ENCODE peak calls at places on chromosomes 11 and 22, in ten cellular contexts. V, D, E, P, R, M, B, H, Z and T are unnamed samples.

GRCh38 chr11:67563354-67564114 is 20.1 kb upstream of the GSTP1 start:
- DNase-seq in V (no peak), D (no peak), E (peak; percentile 94), P (no peak), R (peak; percentile 52), M (no peak), B (peak; percentile 64), H (peak; percentile 75), Z (peak; percentile 78), T (no peak)

GRCh38 chr11:130612291-130612802 is 163.9 kb downstream of the ADAMTS15 start:
- DNase-seq in V (no peak), D (no peak), E (no peak), P (no peak), R (no peak), M (no peak), B (no peak), H (no peak), Z (no peak), T (no peak)

GRCh38 chr11:19536131-19536530 is 176.5 kb upstream of the NAV2 start:
- DNase-seq in V (no peak), D (no peak), E (no peak), P (no peak), R (no peak), M (no peak), B (no peak), H (no peak), Z (no peak), T (no peak)

GRCh38 chr11:2760196-2760871 is 60.5 kb upstream of the KCNQ1OT1 start:
- DNase-seq in V (peak; percentile 35), D (no peak), E (no peak), P (peak; percentile 33), R (peak; percentile 23), M (no peak), B (no peak), H (no peak), Z (no peak), T (peak; percentile 38)

GRCh38 chr11:35792148-35792845 is 129.7 kb downstream of the TRIM44 start:
- DNase-seq in V (no peak), D (no peak), E (no peak), P (no peak), R (peak; percentile 30), M (no peak), B (no peak), H (no peak), Z (no peak), T (no peak)

GRCh38 chr11:46363031-46363407 is 15.8 kb downstream of the DGKZ start:
- DNase-seq in V (peak; percentile 85), D (no peak), E (peak; percentile 77), P (no peak), R (peak; percentile 46), M (no peak), B (no peak), H (no peak), Z (peak; percentile 84), T (no peak)

GRCh38 chr22:24429411-24430365 is 2.3 kb downstream of the ADORA2A start:
- DNase-seq in V (peak; percentile 19), D (no peak), E (peak; percentile 24), P (peak; percentile 68), R (peak; percentile 84), M (no peak), B (no peak), H (no peak), Z (peak; percentile 68), T (peak; percentile 79)

GRCh38 chr22:19448076-19448607 is 631 bp upstream of the C22orf39 start:
- DNase-seq in V (no peak), D (no peak), E (no peak), P (no peak), R (peak; percentile 28), M (peak; percentile 84), B (no peak), H (peak; percentile 72), Z (peak; percentile 67), T (peak; percentile 81)

GRCh38 chr22:19812910-19813309 is 41.8 kb downstream of the GNB1L start:
- DNase-seq in V (no peak), D (no peak), E (no peak), P (no peak), R (peak; percentile 7), M (no peak), B (no peak), H (no peak), Z (no peak), T (peak; percentile 26)

GRCh38 chr11:70185348-70186055 is 17.6 kb upstream of the FADD start:
- DNase-seq in V (no peak), D (no peak), E (no peak), P (no peak), R (no peak), M (no peak), B (no peak), H (no peak), Z (no peak), T (no peak)

GRCh38 chr11:77095551-77096490 is 6.8 kb upstream of the OMP start:
- DNase-seq in V (peak; percentile 21), D (no peak), E (no peak), P (peak; percentile 16), R (peak; percentile 79), M (no peak), B (no peak), H (peak; percentile 57), Z (peak; percentile 34), T (no peak)

GRCh38 chr11:70628176-70628860 is 230.0 kb downstream of the CTTN start:
- DNase-seq in V (no peak), D (no peak), E (no peak), P (no peak), R (no peak), M (no peak), B (no peak), H (no peak), Z (no peak), T (no peak)

GRCh38 chr11:110527146-110527545 is 97.4 kb downstream of the FDX1 start:
- DNase-seq in V (no peak), D (no peak), E (no peak), P (no peak), R (no peak), M (no peak), B (no peak), H (no peak), Z (no peak), T (no peak)

GRCh38 chr11:87878373-87878779 is 296.9 kb downstream of the RAB38 start:
- DNase-seq in V (no peak), D (no peak), E (peak; percentile 43), P (no peak), R (no peak), M (no peak), B (peak; percentile 8), H (peak; percentile 57), Z (no peak), T (no peak)

GRCh38 chr11:61812736-61813411 is 3.9 kb downstream of the FADS1 start:
- DNase-seq in V (no peak), D (no peak), E (no peak), P (no peak), R (no peak), M (no peak), B (no peak), H (no peak), Z (no peak), T (no peak)

GRCh38 chr22:29821790-29822130 is 16.3 kb downstream of the ASCC2 start:
- DNase-seq in V (no peak), D (no peak), E (no peak), P (no peak), R (no peak), M (no peak), B (no peak), H (no peak), Z (no peak), T (no peak)
- H3K4me3 ChIP-seq in V (no peak overlapping the region), D (no peak overlapping the region), E (no peak overlapping the region), P (no peak overlapping the region), R (no peak overlapping the region), M (no peak overlapping the region), B (no peak overlapping the region), H (no peak overlapping the region), Z (no peak overlapping the region), T (no peak overlapping the region)

DNA sequence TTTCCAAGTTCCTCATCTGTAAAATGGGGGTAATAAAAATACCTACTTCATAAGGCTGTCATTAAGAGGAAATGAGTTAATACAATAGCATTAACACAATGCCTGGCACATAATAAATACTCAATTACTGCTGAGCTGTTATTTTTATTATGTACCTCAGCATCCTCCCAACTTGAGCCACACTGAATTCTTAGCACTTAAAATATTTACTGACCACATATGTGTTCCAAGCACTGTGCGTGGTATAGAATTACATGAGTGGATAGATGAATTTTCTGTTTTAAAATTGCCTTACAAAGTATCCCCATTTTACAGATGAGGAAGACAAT is 139.0 kb upstream of the TIMP3 start:
- DNase-seq in V (no peak), D (no peak), E (no peak), P (no peak), R (no peak), M (no peak), B (no peak), H (no peak), Z (no peak), T (no peak)
- H3K27me3 ChIP-seq in V (no peaks in the 10 kb centered on the region), D (no peaks in the 10 kb centered on the region), E (no peaks in the 10 kb centered on the region), P (no peaks in the 10 kb centered on the region), R (no peaks in the 10 kb centered on the region), M (peaks cover 9% of the 10 kb centered on the region), B (no peaks in the 10 kb centered on the region), H (no peaks in the 10 kb centered on the region), Z (no peaks in the 10 kb centered on the region), T (no peaks in the 10 kb centered on the region)

GRCh38 chr22:31948002-31948401 is 3.7 kb downstream of the YWHAH start:
- DNase-seq in V (no peak), D (no peak), E (no peak), P (no peak), R (no peak), M (no peak), B (no peak), H (no peak), Z (no peak), T (no peak)
- H3K36me3 ChIP-seq in V (peaks cover 28% of the 10 kb centered on the region), D (peaks cover 10% of the 10 kb centered on the region), E (peaks cover 3% of the 10 kb centered on the region), P (peaks cover 4% of the 10 kb centered on the region), R (peaks cover 36% of the 10 kb centered on the region), M (peaks cover 73% of the 10 kb centered on the region), B (peaks cover 18% of the 10 kb centered on the region), H (no peaks in the 10 kb centered on the region), Z (peaks cover 40% of the 10 kb centered on the region), T (peaks cover 9% of the 10 kb centered on the region)

DNA sequence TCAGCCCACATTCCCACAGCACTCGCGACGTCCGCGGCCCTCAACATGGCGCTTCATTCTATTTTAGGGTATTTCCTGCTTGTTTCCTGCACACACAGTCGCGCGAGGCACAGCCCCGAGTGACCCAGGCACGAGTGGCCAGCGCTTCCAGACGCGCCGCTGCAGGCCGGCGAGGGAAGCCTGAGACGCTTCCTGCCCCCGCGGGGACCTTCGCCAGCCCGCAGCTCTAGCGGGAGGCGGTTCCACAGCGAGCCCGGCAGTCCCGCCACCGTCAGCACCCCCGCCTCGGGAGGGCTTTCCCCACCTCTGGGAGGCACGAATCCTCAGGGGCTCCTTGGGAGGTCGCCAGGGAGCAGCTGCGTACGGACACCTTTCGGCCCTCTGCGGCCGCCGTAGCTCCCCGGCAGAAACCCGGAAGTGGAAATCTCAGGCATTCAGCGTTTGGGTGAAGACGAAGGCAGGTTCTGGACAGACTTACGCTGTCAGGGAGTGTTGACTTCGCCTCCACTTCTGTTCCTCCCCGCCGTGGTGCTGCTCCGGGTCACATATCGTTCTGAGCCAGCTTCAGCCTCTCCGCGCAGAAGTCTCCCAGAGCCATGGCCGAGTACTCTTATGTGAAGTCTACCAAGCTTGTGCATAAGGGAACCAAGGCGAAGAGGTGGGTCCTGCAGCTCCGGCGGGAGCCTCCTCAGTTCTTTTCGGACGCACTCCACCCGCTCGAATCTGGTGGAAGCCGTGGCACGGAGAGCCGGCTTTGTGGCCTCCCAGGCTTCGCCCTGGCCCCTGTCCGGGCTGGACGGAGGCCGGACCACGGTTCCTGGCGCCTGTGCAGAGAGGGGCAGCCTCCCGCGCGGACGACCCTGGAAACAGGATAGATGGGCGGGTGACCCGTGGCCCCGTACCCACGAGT is 2925.9 kb upstream of the OR11H1 start:
- DNase-seq in V (peak; percentile 64), D (no peak), E (no peak), P (no peak), R (peak; percentile 29), M (peak; percentile 80), B (no peak), H (peak; percentile 9), Z (peak; percentile 55), T (no peak)
- H3K4me3 ChIP-seq in V (no peak overlapping the region), D (no peak overlapping the region), E (no peak overlapping the region), P (no peak overlapping the region), R (peak overlapping the region; percentile 20), M (peak overlapping the region; percentile 74), B (peak overlapping the region; percentile 41), H (no peak overlapping the region), Z (peak overlapping the region; percentile 41), T (no peak overlapping the region)